ENCODE peak calls at places on chromosomes 2 and 18, in seven cellular contexts. H, P, N, V, F, G and O are unnamed samples.

GRCh38 chr18:50142441-50143120 is 52.4 kb downstream of the MYO5B start:
- DNase-seq in H (no peak), P (no peak), N (no peak), V (no peak), F (no peak), G (no peak), O (no peak)

GRCh38 chr18:79829136-79829854 is 31.6 kb downstream of the KCNG2 start:
- DNase-seq in H (no peak), P (no peak), N (no peak), V (no peak), F (no peak), G (no peak), O (no peak)

GRCh38 chr2:138771534-138771933 is 8.7 kb downstream of the NXPH2 start:
- DNase-seq in H (no peak), P (no peak), N (no peak), V (no peak), F (no peak), G (no peak), O (no peak)

GRCh38 chr18:46842583-46842982 is 74.7 kb downstream of the PIAS2 start:
- DNase-seq in H (peak; percentile 2), P (no peak), N (no peak), V (no peak), F (no peak), G (no peak), O (no peak)

GRCh38 chr2:102736607-102737409 is 25.0 kb upstream of the TMEM182 start:
- DNase-seq in H (peak; percentile 83), P (peak; percentile 39), N (peak; percentile 85), V (peak; percentile 57), F (peak; percentile 64), G (peak; percentile 67), O (peak; percentile 65)

GRCh38 chr2:232075080-232075479 is 113.6 kb downstream of the DIS3L2 start:
- DNase-seq in H (no peak), P (peak; percentile 73), N (no peak), V (no peak), F (no peak), G (peak; percentile 10), O (no peak)

GRCh38 chr2:97011977-97012569 is 25.7 kb upstream of the FAM178B start:
- DNase-seq in H (peak; percentile 71), P (peak; percentile 70), N (no peak), V (no peak), F (peak; percentile 27), G (peak; percentile 71), O (peak; percentile 15)

GRCh38 chr2:142834003-142834402 is 43.5 kb upstream of the KYNU start:
- DNase-seq in H (no peak), P (peak; percentile 64), N (no peak), V (no peak), F (no peak), G (peak; percentile 35), O (no peak)

GRCh38 chr18:63319383-63320040 is at the start of gene BCL2:
- DNase-seq in H (peak; percentile 44), P (peak; percentile 24), N (peak; percentile 42), V (no peak), F (no peak), G (peak; percentile 50), O (no peak)

GRCh38 chr2:217890445-217890844 is 112.3 kb downstream of the TNS1 start:
- DNase-seq in H (peak; percentile 30), P (peak; percentile 93), N (no peak), V (no peak), F (peak; percentile 20), G (peak; percentile 79), O (no peak)

GRCh38 chr18:72847134-72847533 is 20.7 kb downstream of the NETO1 start:
- DNase-seq in H (peak; percentile 39), P (no peak), N (no peak), V (no peak), F (no peak), G (no peak), O (no peak)

GRCh38 chr2:186713664-186714063 is 19.8 kb downstream of the FAM171B start:
- DNase-seq in H (no peak), P (no peak), N (no peak), V (no peak), F (no peak), G (no peak), O (no peak)

GRCh38 chr2:183349046-183349445 is 224.8 kb downstream of the NUP35 start:
- DNase-seq in H (no peak), P (no peak), N (no peak), V (no peak), F (no peak), G (no peak), O (no peak)

GRCh38 chr18:70261141-70261788 is 27.6 kb upstream of the SOCS6 start:
- DNase-seq in H (no peak), P (no peak), N (no peak), V (no peak), F (no peak), G (no peak), O (no peak)

GRCh38 chr2:100058014-100058310 is 84.4 kb downstream of the AFF3 start:
- DNase-seq in H (no peak), P (peak; percentile 49), N (no peak), V (no peak), F (no peak), G (no peak), O (no peak)

DNA sequence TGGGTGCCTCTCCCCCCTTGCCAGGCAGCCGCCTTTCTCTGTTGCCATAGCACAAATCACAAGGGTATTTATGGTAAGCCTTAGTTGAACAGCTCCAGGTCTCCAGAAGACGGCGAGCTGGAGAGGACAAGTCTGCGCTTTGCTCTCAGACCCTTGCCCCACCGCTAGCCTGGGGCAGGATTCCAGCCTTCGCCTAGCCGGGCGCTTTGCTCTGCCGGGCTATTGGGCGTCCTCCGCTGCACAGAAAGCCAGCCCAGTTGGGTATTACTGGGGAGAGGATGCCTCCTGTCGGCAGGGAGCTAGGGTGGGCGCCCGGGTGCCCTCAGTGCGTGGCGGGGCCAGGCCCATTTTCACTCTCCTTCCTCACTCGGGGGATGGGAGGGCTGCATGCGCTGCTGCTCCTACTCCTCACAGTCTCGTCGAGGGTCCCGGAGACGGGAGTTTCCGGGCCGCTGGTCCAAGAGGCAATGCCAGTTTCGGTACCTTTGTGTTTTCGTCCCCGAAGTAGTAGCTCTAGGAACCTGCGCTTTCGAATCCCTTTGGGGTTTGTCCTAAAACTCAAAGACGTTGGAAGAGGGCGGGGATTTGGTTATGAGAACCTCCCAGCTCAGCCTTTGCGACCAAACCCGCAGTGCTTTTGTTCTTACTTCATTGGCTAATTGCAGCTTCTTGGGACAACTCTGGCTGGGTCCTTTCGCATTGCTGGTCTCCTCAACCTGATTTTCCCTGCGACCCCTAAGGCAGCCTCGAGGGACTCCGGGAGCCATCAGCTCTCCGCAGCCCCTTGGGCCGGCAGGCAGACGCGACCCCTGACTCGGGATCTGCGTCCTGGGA is 3.6 kb upstream of the DLX2 start:
- DNase-seq in H (peak; percentile 87), P (peak; percentile 43), N (peak; percentile 81), V (no peak), F (peak; percentile 50), G (peak; percentile 57), O (peak; percentile 38)
- H3K18ac ChIP-seq in H (no peak overlapping the region), P (no peak overlapping the region), N (peak overlapping the region; percentile 12), V (no peak overlapping the region), F (no peak overlapping the region), G (no peak overlapping the region), O (peak overlapping the region; percentile 35)

DNA sequence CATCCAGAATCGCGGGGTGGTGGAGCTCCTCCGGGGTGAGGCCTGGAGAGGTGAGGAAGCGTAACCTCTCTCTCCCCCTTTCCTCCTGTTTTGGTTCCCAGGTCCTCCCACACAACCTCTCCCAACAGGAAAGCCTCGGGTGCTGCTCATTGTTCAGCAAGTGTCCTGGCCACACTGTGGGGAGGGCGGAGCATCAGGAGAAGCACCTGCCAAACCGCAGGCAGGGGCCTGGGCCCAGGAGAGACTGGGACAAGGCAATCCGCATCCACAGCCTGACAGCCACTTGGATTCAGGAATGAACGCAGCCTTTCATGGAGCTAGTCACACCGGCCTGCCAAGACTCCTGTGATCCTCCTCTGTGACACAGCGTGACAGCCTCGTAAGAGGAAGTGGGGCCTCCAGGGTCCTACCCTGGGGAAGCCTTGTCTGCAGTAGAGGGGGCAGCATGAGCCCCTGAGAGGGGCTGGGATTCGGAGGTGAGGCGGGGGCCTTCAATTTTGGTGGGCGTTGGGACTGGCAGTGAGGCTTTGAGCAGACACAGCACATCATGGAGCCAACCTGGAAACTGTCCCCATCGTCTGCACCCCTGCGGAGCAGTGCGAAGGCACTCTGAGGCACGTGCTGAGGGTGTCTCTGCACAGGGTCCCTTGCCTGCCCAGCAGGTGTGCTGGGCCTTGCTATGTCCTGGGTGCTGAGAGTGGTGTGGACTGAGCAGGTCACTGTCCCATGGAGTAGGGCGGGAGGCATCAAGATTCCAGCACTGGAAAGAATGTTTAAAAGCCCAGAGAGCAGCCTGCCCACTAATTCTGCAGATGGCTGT is 62.2 kb downstream of the EDAR start:
- DNase-seq in H (no peak), P (no peak), N (no peak), V (no peak), F (no peak), G (no peak), O (no peak)
- H2BK120ac ChIP-seq in H (no peak overlapping the region), P (no peak overlapping the region), N (no peak overlapping the region), V (no peak overlapping the region), F (no peak overlapping the region), G (no peak overlapping the region), O (no peak overlapping the region)

GRCh38 chr18:59231157-59231556 is 11.2 kb downstream of the GRP start:
- DNase-seq in H (no peak), P (no peak), N (no peak), V (no peak), F (no peak), G (no peak), O (no peak)

GRCh38 chr18:59231877-59232276 is 11.9 kb downstream of the GRP start:
- DNase-seq in H (no peak), P (no peak), N (no peak), V (no peak), F (no peak), G (no peak), O (no peak)

GRCh38 chr18:59228361-59228760 is 8.4 kb downstream of the GRP start:
- DNase-seq in H (no peak), P (no peak), N (no peak), V (no peak), F (no peak), G (no peak), O (no peak)

GRCh38 chr18:59229681-59230443 is 9.9 kb downstream of the GRP start:
- DNase-seq in H (no peak), P (no peak), N (no peak), V (no peak), F (no peak), G (no peak), O (no peak)

DNA sequence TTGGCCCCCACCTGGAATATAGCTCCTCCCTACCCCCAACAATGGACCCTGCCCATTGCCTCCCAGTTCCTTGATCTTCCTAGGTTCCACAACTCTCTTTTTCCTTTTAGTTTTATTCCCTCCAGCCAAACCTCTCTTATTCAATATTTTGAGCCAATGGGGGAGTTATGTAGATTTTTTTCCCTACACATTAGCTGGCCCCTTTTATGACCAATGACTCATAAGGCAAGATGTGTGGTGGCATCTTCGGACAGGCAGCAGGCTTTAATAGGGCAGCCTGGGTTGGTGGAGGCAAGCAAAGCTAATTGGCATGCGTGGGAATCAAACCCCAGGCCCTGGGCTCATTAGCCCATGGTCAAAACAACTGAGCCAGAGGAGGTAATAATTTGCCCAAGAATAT is 9.2 kb downstream of the GRP start:
- DNase-seq in H (no peak), P (no peak), N (no peak), V (no peak), F (no peak), G (no peak), O (no peak)
- H3K18ac ChIP-seq in H (no peak overlapping the region), P (no peak overlapping the region), N (no peak overlapping the region), V (no peak overlapping the region), F (no peak overlapping the region), G (no peak overlapping the region), O (no peak overlapping the region)

GRCh38 chr2:88048541-88048940 is 7.0 kb downstream of the KRCC1 start:
- DNase-seq in H (no peak), P (no peak), N (no peak), V (no peak), F (no peak), G (no peak), O (no peak)
- H2BK120ac ChIP-seq in H (no peak overlapping the region), P (no peak overlapping the region), N (no peak overlapping the region), V (no peak overlapping the region), F (no peak overlapping the region), G (no peak overlapping the region), O (no peak overlapping the region)